ENCODE peak calls at places on chromosomes 12 and 14, in seven cellular contexts. One of them, this sample, is unnamed.
A peak's percentile ranks its signal among the peaks of the same experiment; 100 is the strongest.

GRCh38 chr12:18703326-18703725 is 34.5 kb downstream of the PLCZ1 start:
- DNase-seq in left lung: no peak
- DNase-seq in IMR-90: no peak
- DNase-seq in activated CD8-positive, alpha-beta T cell treated with anti-CD3 and anti-CD28 coated beads for 36 hours: no peak
- DNase-seq in PC-3: no peak
- DNase-seq in lower leg skin: no peak
- DNase-seq in osteocyte: no peak
- DNase-seq in this sample: no peak

GRCh38 chr12:1613860-1614259 is 15.2 kb upstream of the WNT5B start:
- DNase-seq in left lung: no peak
- DNase-seq in IMR-90: no peak
- DNase-seq in activated CD8-positive, alpha-beta T cell treated with anti-CD3 and anti-CD28 coated beads for 36 hours: peak; percentile 19
- DNase-seq in PC-3: no peak
- DNase-seq in lower leg skin: no peak
- DNase-seq in osteocyte: no peak
- DNase-seq in this sample: no peak

GRCh38 chr14:26694521-26694920 is 96.7 kb upstream of the NOVA1 start:
- DNase-seq in left lung: no peak
- DNase-seq in IMR-90: no peak
- DNase-seq in activated CD8-positive, alpha-beta T cell treated with anti-CD3 and anti-CD28 coated beads for 36 hours: no peak
- DNase-seq in PC-3: no peak
- DNase-seq in lower leg skin: no peak
- DNase-seq in osteocyte: no peak
- DNase-seq in this sample: no peak

GRCh38 chr14:61428261-61428660 is 106.9 kb downstream of the PRKCH start:
- DNase-seq in left lung: no peak
- DNase-seq in IMR-90: no peak
- DNase-seq in activated CD8-positive, alpha-beta T cell treated with anti-CD3 and anti-CD28 coated beads for 36 hours: no peak
- DNase-seq in PC-3: no peak
- DNase-seq in lower leg skin: no peak
- DNase-seq in osteocyte: no peak
- DNase-seq in this sample: no peak

GRCh38 chr12:89544730-89545184 is 18.9 kb upstream of the POC1B start:
- DNase-seq in left lung: peak; percentile 68
- DNase-seq in IMR-90: no peak
- DNase-seq in activated CD8-positive, alpha-beta T cell treated with anti-CD3 and anti-CD28 coated beads for 36 hours: no peak
- DNase-seq in PC-3: no peak
- DNase-seq in lower leg skin: no peak
- DNase-seq in osteocyte: no peak
- DNase-seq in this sample: no peak

GRCh38 chr14:96666088-96666487 is 131.1 kb upstream of the VRK1 start:
- DNase-seq in left lung: no peak
- DNase-seq in IMR-90: no peak
- DNase-seq in activated CD8-positive, alpha-beta T cell treated with anti-CD3 and anti-CD28 coated beads for 36 hours: no peak
- DNase-seq in PC-3: no peak
- DNase-seq in lower leg skin: no peak
- DNase-seq in osteocyte: no peak
- DNase-seq in this sample: no peak

GRCh38 chr14:47008732-47009131 is 357.2 kb upstream of the RPL10L start:
- DNase-seq in left lung: no peak
- DNase-seq in IMR-90: no peak
- DNase-seq in activated CD8-positive, alpha-beta T cell treated with anti-CD3 and anti-CD28 coated beads for 36 hours: no peak
- DNase-seq in PC-3: no peak
- DNase-seq in lower leg skin: no peak
- DNase-seq in osteocyte: no peak
- DNase-seq in this sample: no peak

GRCh38 chr14:105433161-105433605 is 13.6 kb downstream of the MTA1 start:
- DNase-seq in left lung: peak; percentile 66
- DNase-seq in IMR-90: no peak
- DNase-seq in activated CD8-positive, alpha-beta T cell treated with anti-CD3 and anti-CD28 coated beads for 36 hours: no peak
- DNase-seq in PC-3: no peak
- DNase-seq in lower leg skin: no peak
- DNase-seq in osteocyte: peak; percentile 82
- DNase-seq in this sample: no peak

GRCh38 chr14:29242755-29243340 is 476.3 kb downstream of the FOXG1 start:
- DNase-seq in left lung: no peak
- DNase-seq in IMR-90: peak; percentile 8
- DNase-seq in activated CD8-positive, alpha-beta T cell treated with anti-CD3 and anti-CD28 coated beads for 36 hours: no peak
- DNase-seq in PC-3: peak; percentile 23
- DNase-seq in lower leg skin: no peak
- DNase-seq in osteocyte: no peak
- DNase-seq in this sample: no peak

GRCh38 chr12:95836185-95836609 is 22.6 kb upstream of the SNRPF start:
- DNase-seq in left lung: no peak
- DNase-seq in IMR-90: peak; percentile 78
- DNase-seq in activated CD8-positive, alpha-beta T cell treated with anti-CD3 and anti-CD28 coated beads for 36 hours: no peak
- DNase-seq in PC-3: peak; percentile 93
- DNase-seq in lower leg skin: no peak
- DNase-seq in osteocyte: no peak
- DNase-seq in this sample: no peak

GRCh38 chr12:64707362-64707761 is 51.8 kb downstream of the GNS start:
- DNase-seq in left lung: no peak
- DNase-seq in IMR-90: no peak
- DNase-seq in activated CD8-positive, alpha-beta T cell treated with anti-CD3 and anti-CD28 coated beads for 36 hours: no peak
- DNase-seq in PC-3: no peak
- DNase-seq in lower leg skin: no peak
- DNase-seq in osteocyte: no peak
- DNase-seq in this sample: no peak

GRCh38 chr12:6570264-6570887 is 2.3 kb upstream of the NOP2 start:
- DNase-seq in left lung: peak; percentile 84
- DNase-seq in IMR-90: no peak
- DNase-seq in activated CD8-positive, alpha-beta T cell treated with anti-CD3 and anti-CD28 coated beads for 36 hours: peak; percentile 73
- DNase-seq in PC-3: peak; percentile 41
- DNase-seq in lower leg skin: no peak
- DNase-seq in osteocyte: no peak
- DNase-seq in this sample: no peak

GRCh38 chr14:67526676-67527459 is 6.2 kb upstream of the PLEKHH1 start:
- DNase-seq in left lung: no peak
- DNase-seq in IMR-90: peak; percentile 45
- DNase-seq in activated CD8-positive, alpha-beta T cell treated with anti-CD3 and anti-CD28 coated beads for 36 hours: peak; percentile 65
- DNase-seq in PC-3: peak; percentile 63
- DNase-seq in lower leg skin: no peak
- DNase-seq in osteocyte: no peak
- DNase-seq in this sample: no peak

GRCh38 chr12:50799908-50800307 is 36.0 kb downstream of the ATF1 start:
- DNase-seq in left lung: no peak
- DNase-seq in IMR-90: no peak
- DNase-seq in activated CD8-positive, alpha-beta T cell treated with anti-CD3 and anti-CD28 coated beads for 36 hours: no peak
- DNase-seq in PC-3: no peak
- DNase-seq in lower leg skin: no peak
- DNase-seq in osteocyte: no peak
- DNase-seq in this sample: no peak

GRCh38 chr12:56593909-56594621 is 36.1 kb downstream of the BAZ2A start:
- DNase-seq in left lung: no peak
- DNase-seq in IMR-90: peak; percentile 81
- DNase-seq in activated CD8-positive, alpha-beta T cell treated with anti-CD3 and anti-CD28 coated beads for 36 hours: peak; percentile 78
- DNase-seq in PC-3: peak; percentile 78
- DNase-seq in lower leg skin: peak; percentile 33
- DNase-seq in osteocyte: peak; percentile 87
- DNase-seq in this sample: no peak

GRCh38 chr12:124454352-124454725 is 113.1 kb downstream of the NCOR2 start:
- DNase-seq in left lung: peak; percentile 57
- DNase-seq in IMR-90: no peak
- DNase-seq in activated CD8-positive, alpha-beta T cell treated with anti-CD3 and anti-CD28 coated beads for 36 hours: no peak
- DNase-seq in PC-3: no peak
- DNase-seq in lower leg skin: no peak
- DNase-seq in osteocyte: no peak
- DNase-seq in this sample: no peak

GRCh38 chr12:56628671-56629458 is 1.3 kb downstream of the BAZ2A start:
- DNase-seq in left lung: peak; percentile 88
- DNase-seq in IMR-90: peak; percentile 74
- DNase-seq in activated CD8-positive, alpha-beta T cell treated with anti-CD3 and anti-CD28 coated beads for 36 hours: peak; percentile 83
- DNase-seq in PC-3: peak; percentile 30
- DNase-seq in lower leg skin: peak; percentile 62
- DNase-seq in osteocyte: no peak
- DNase-seq in this sample: no peak

GRCh38 chr14:66143387-66144112 is 342.6 kb upstream of the CCDC196 start:
- DNase-seq in left lung: no peak
- DNase-seq in IMR-90: no peak
- DNase-seq in activated CD8-positive, alpha-beta T cell treated with anti-CD3 and anti-CD28 coated beads for 36 hours: no peak
- DNase-seq in PC-3: no peak
- DNase-seq in lower leg skin: no peak
- DNase-seq in osteocyte: no peak
- DNase-seq in this sample: no peak

DNA sequence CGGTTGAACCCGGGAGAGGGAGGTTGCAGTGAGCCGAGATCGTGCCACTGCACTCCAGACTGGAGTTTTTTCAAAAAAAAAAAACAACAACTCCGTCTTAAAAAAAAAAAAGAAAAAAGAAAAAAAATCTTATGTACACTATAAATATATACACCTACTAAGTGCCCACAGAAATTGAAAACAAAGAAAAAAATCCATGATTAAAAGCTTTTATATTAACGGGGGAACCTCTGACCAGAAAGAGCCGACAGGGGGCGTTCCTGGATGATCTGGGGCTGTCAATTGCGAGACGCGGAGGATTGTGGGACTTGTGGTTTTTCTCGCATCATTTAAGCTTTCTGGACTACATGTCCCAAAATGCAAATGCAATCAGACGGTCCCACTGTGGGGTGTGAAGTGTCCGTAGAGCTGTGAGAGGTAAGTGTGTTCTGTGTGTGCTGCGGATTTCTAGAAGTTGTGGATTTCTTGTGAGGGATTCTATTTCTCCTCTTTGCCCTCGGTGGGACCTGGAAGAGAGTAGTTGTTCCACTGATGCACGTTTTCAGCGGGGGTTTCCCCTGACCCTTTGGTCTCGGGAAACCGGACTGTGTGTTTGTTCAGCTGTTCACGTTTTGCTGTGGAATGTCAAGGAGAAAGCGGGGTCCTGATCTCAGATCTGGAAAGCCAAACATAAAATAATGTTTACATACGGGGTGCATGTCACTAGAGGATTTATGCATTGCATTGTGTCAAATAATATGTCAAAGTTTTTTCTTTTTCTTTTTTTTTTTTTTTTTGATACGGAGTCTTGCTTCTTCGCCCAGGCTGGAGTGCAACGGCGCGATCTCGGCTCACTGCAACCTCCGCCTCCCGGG is at the start of gene SIRT4:
- DNase-seq in left lung: no peak
- DNase-seq in IMR-90: peak; percentile 94
- DNase-seq in activated CD8-positive, alpha-beta T cell treated with anti-CD3 and anti-CD28 coated beads for 36 hours: peak; percentile 98
- DNase-seq in PC-3: peak; percentile 97
- DNase-seq in lower leg skin: peak; percentile 92
- DNase-seq in osteocyte: peak; percentile 95
- DNase-seq in this sample: no peak
- TF ChIP-seq CTCF in left lung: peak; percentile 67
- TF ChIP-seq CTCF in IMR-90: peak; percentile 94
- TF ChIP-seq CTCF in activated CD8-positive, alpha-beta T cell treated with anti-CD3 and anti-CD28 coated beads for 36 hours: peak; percentile 66
- TF ChIP-seq CTCF in PC-3: peak; percentile 94
- TF ChIP-seq CTCF in lower leg skin: no peak
- TF ChIP-seq CTCF in osteocyte: peak; percentile 90
- TF ChIP-seq CTCF in this sample: peak; percentile 96

DNA sequence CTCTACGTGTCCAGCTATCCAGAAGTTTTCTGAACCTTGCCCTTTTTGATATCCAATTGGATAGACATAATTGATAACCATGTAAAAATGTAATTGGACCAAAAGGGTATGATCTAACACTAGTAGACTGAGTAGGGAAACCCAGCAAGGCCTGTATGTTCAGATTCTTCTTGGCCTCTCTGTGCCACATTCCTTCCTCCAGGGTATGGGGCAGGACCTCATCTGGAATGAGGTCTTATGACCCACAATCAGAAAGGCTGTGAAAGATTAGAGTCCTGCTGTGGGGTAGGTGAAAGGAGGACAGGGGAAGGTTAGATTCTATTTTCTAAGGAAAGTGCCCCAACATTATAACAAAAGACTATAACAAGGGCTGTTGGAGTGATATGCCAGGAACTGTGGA is 51.3 kb upstream of the A2ML1 start:
- DNase-seq in left lung: no peak
- DNase-seq in IMR-90: no peak
- DNase-seq in activated CD8-positive, alpha-beta T cell treated with anti-CD3 and anti-CD28 coated beads for 36 hours: no peak
- DNase-seq in PC-3: no peak
- DNase-seq in lower leg skin: no peak
- DNase-seq in osteocyte: no peak
- DNase-seq in this sample: no peak
- TF ChIP-seq CTCF in left lung: no peak
- TF ChIP-seq CTCF in IMR-90: no peak
- TF ChIP-seq CTCF in activated CD8-positive, alpha-beta T cell treated with anti-CD3 and anti-CD28 coated beads for 36 hours: no peak
- TF ChIP-seq CTCF in PC-3: no peak
- TF ChIP-seq CTCF in lower leg skin: no peak
- TF ChIP-seq CTCF in osteocyte: no peak
- TF ChIP-seq CTCF in this sample: no peak

GRCh38 chr14:24093901-24094838 is at the start of gene PCK2:
- DNase-seq in left lung: peak; percentile 99
- DNase-seq in IMR-90: peak; percentile 88
- DNase-seq in activated CD8-positive, alpha-beta T cell treated with anti-CD3 and anti-CD28 coated beads for 36 hours: peak; percentile 91
- DNase-seq in PC-3: peak; percentile 84
- DNase-seq in lower leg skin: peak; percentile 93
- DNase-seq in osteocyte: peak; percentile 98
- DNase-seq in this sample: no peak
- TF ChIP-seq CTCF in left lung: no peak
- TF ChIP-seq CTCF in IMR-90: peak; percentile 12
- TF ChIP-seq CTCF in activated CD8-positive, alpha-beta T cell treated with anti-CD3 and anti-CD28 coated beads for 36 hours: no peak
- TF ChIP-seq CTCF in PC-3: no peak
- TF ChIP-seq CTCF in lower leg skin: peak; percentile 20
- TF ChIP-seq CTCF in osteocyte: peak; percentile 14
- TF ChIP-seq CTCF in this sample: peak; percentile 50

DNA sequence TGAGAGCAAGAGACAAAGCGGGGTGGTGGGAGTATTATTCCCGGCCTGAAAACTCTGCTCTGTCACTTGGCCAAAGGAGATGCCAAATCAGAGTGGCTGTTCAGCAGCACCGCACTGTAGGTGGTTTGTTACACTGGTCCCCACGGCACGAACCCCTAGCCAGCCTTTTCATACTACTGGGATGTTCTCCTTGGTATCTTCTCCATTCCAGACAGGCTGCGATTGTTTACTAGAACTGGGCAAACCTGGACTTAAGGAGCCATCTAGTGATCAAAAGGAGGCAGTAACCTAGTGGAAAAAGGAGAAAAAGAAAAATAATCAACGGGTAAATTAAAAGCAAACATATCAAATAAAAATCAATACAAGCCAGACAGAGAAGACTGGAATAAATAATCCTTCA is 58.9 kb upstream of the TMTC2 start:
- DNase-seq in left lung: no peak
- DNase-seq in IMR-90: peak; percentile 38
- DNase-seq in activated CD8-positive, alpha-beta T cell treated with anti-CD3 and anti-CD28 coated beads for 36 hours: no peak
- DNase-seq in PC-3: peak; percentile 67
- DNase-seq in lower leg skin: no peak
- DNase-seq in osteocyte: no peak
- DNase-seq in this sample: no peak
- TF ChIP-seq CTCF in left lung: no peak
- TF ChIP-seq CTCF in IMR-90: peak; percentile 49
- TF ChIP-seq CTCF in activated CD8-positive, alpha-beta T cell treated with anti-CD3 and anti-CD28 coated beads for 36 hours: no peak
- TF ChIP-seq CTCF in PC-3: peak; percentile 88
- TF ChIP-seq CTCF in lower leg skin: no peak
- TF ChIP-seq CTCF in osteocyte: peak; percentile 48
- TF ChIP-seq CTCF in this sample: peak; percentile 72